ENCODE peak calls at places on chromosomes 7 and 10, in seven cellular contexts. W is aorta, Q is left lung, Y is esophagus squamous epithelium, T is A549, H is neuronal stem cell, J is colonic mucosa. C is an unnamed sample. For H3K4me1 and H3K9me3, the result is how much of the 10 kb centered on the place peaks cover.

GRCh38 chr7:10646249-10646648 is 327.4 kb upstream of the PHF14 start:
- DNase-seq in J (no peak), H (no peak), W (no peak), Q (no peak), T (no peak), Y (no peak), C (no peak)

GRCh38 chr10:130358981-130359650 is 222.9 kb downstream of the GLRX3 start:
- DNase-seq in T (no peak), Q (no peak), H (no peak), W (peak), J (no peak), Y (no peak), C (no peak)

GRCh38 chr7:142587578-142588191 is 161.6 kb upstream of the PRSS1 start:
- DNase-seq in W (no peak), Y (no peak), Q (no peak), T (peak), J (peak), H (peak), C (no peak)

GRCh38 chr7:150402671-150403321 is 23.7 kb downstream of the ZNF775 start:
- DNase-seq in T (no peak), Q (peak), H (no peak), J (peak), W (no peak), Y (no peak), C (no peak)

GRCh38 chr7:123211545-123211944 is 11.8 kb upstream of the SLC13A1 start:
- DNase-seq in Q (no peak), J (no peak), Y (no peak), W (no peak), T (no peak), H (no peak), C (no peak)

GRCh38 chr10:69630651-69631400 is 779 bp downstream of the FAM241B start:
- DNase-seq in H (no peak), T (no peak), Y (no peak), Q (no peak), W (no peak), J (no peak), C (no peak)

GRCh38 chr10:32961892-32962369 is 3.9 kb upstream of the ITGB1 start:
- DNase-seq in T (no peak), Q (no peak), W (no peak), J (no peak), Y (no peak), H (no peak), C (no peak)

GRCh38 chr7:5429857-5430611 is 6.4 kb upstream of the TNRC18 start:
- DNase-seq in T (no peak), H (no peak), Y (no peak), J (peak), W (peak), Q (peak), C (no peak)

GRCh38 chr10:113053881-113054280 is 103.8 kb downstream of the TCF7L2 start:
- DNase-seq in Q (no peak), J (no peak), H (no peak), T (no peak), W (no peak), Y (no peak), C (no peak)

GRCh38 chr7:22016547-22016946 is 70.8 kb upstream of the CDCA7L start:
- DNase-seq in T (no peak), Q (no peak), H (no peak), W (no peak), Y (no peak), J (no peak), C (no peak)

GRCh38 chr10:132408823-132409666 is 12.0 kb downstream of the PWWP2B start:
- DNase-seq in T (no peak), Q (peak), H (no peak), J (peak), W (no peak), Y (no peak), C (no peak)

GRCh38 chr7:179209-179681 is 13.1 kb upstream of the FAM20C start:
- DNase-seq in Y (no peak), Q (no peak), T (no peak), W (no peak), H (no peak), J (peak), C (no peak)

GRCh38 chr7:73971315-73971700 is 56.7 kb upstream of the ELN start:
- DNase-seq in J (peak), W (no peak), T (no peak), Y (no peak), H (no peak), Q (no peak), C (no peak)

GRCh38 chr7:121872831-121873764 is at the start of gene PTPRZ1:
- DNase-seq in T (peak), W (peak), J (peak), Q (peak), Y (no peak), H (peak), C (no peak)

GRCh38 chr7:151174246-151175046 is 7.0 kb upstream of the GBX1 start:
- DNase-seq in W (peak), T (no peak), H (no peak), J (no peak), Y (no peak), Q (no peak), C (no peak)

GRCh38 chr7:42678315-42678714 is 233.6 kb downstream of the C7orf25 start:
- DNase-seq in Y (no peak), H (no peak), J (no peak), T (no peak), W (no peak), Q (no peak), C (no peak)

GRCh38 chr7:149879801-149880738 is 6.3 kb downstream of the ATP6V0E2 start:
- DNase-seq in Y (no peak), W (peak), T (no peak), Q (no peak), J (peak), H (no peak), C (no peak)

GRCh38 chr10:88828310-88828709 is 23.3 kb downstream of the ANKRD22 start:
- DNase-seq in W (no peak), H (no peak), T (no peak), Y (no peak), J (no peak), Q (no peak), C (no peak)

GRCh38 chr7:391961-392524 is 102.1 kb downstream of the FOXL3 start:
- DNase-seq in H (no peak), W (no peak), T (no peak), Y (no peak), Q (peak), J (peak), C (peak)

GRCh38 chr7:105806592-105807266 is 69.7 kb downstream of the ATXN7L1 start:
- DNase-seq in Y (no peak), Q (peak), H (no peak), J (peak), W (no peak), T (peak), C (no peak)

GRCh38 chr10:7756360-7756992 is 31.3 kb downstream of the KIN start:
- DNase-seq in W (no peak), Q (no peak), T (peak), J (peak), H (no peak), Y (no peak), C (no peak)

GRCh38 chr10:100516847-100517246 is 2.8 kb downstream of the SEC31B start:
- DNase-seq in T (peak), H (no peak), Q (no peak), Y (no peak), W (no peak), J (no peak), C (no peak)

GRCh38 chr7:37657798-37658197 is 25.8 kb upstream of the GPR141 start:
- DNase-seq in Y (no peak), H (no peak), W (no peak), T (no peak), J (no peak), Q (no peak), C (no peak)

GRCh38 chr10:103915794-103916193 is 2.2 kb downstream of the STN1 start:
- DNase-seq in Q (no peak), W (no peak), Y (no peak), T (no peak), J (no peak), H (no peak), C (no peak)

GRCh38 chr10:45008524-45009161 is 7.9 kb downstream of the ZNF22 start:
- DNase-seq in Y (no peak), J (peak), H (peak), T (peak), W (no peak), Q (no peak), C (no peak)

GRCh38 chr10:598415-599170 is 90.9 kb downstream of the DIP2C start:
- DNase-seq in W (peak), Q (peak), T (no peak), Y (no peak), H (no peak), J (no peak), C (peak)

GRCh38 chr10:10911471-10911921 is 106.2 kb upstream of the CELF2 start:
- DNase-seq in W (peak), T (no peak), Y (no peak), H (peak), Q (peak), J (peak), C (peak)

GRCh38 chr10:75400769-75401568 is 595 bp downstream of the ZNF503 start:
- DNase-seq in W (peak), T (peak), Q (peak), Y (no peak), J (peak), H (peak), C (peak)

GRCh38 chr7:22452142-22452763 is 47.7 kb downstream of the STEAP1B start:
- DNase-seq in Y (no peak), W (no peak), H (peak), T (peak), J (peak), Q (peak), C (no peak)

GRCh38 chr10:110461530-110461929 is 36.2 kb upstream of the DUSP5 start:
- DNase-seq in Y (no peak), J (no peak), W (no peak), Q (no peak), T (no peak), H (no peak), C (no peak)

GRCh38 chr10:6197274-6197673 is 5.5 kb upstream of the PFKFB3 start:
- DNase-seq in J (no peak), H (no peak), W (no peak), T (no peak), Q (no peak), Y (no peak), C (no peak)
- H3K27ac ChIP-seq in J (no peak), H (no peak), W (peak), T (no peak), Q (peak), Y (peak), C (peak)

GRCh38 chr10:5589963-5590511 is 65.3 kb downstream of the CALML3 start:
- DNase-seq in W (peak), T (peak), H (no peak), Y (no peak), Q (no peak), J (no peak), C (no peak)
- H3K4me1 ChIP-seq in W (under half), T (under half), H (under half), Y (under half), Q (under half), J (under half), C (under half)

GRCh38 chr7:157527235-157527634 is 190.4 kb downstream of the DNAJB6 start:
- DNase-seq in W (peak), Y (no peak), H (no peak), J (no peak), T (no peak), Q (no peak), C (no peak)

GRCh38 chr7:157524731-157525130 is 187.9 kb downstream of the DNAJB6 start:
- DNase-seq in W (no peak), H (no peak), J (no peak), Q (no peak), T (no peak), Y (no peak), C (no peak)

GRCh38 chr7:157526604-157527003 is 189.8 kb downstream of the DNAJB6 start:
- DNase-seq in W (peak), J (no peak), Y (no peak), T (no peak), Q (no peak), H (no peak), C (no peak)

GRCh38 chr7:157523766-157524421 is 187.1 kb downstream of the DNAJB6 start:
- DNase-seq in H (no peak), T (no peak), J (no peak), W (peak), Y (no peak), Q (no peak), C (no peak)

DNA sequence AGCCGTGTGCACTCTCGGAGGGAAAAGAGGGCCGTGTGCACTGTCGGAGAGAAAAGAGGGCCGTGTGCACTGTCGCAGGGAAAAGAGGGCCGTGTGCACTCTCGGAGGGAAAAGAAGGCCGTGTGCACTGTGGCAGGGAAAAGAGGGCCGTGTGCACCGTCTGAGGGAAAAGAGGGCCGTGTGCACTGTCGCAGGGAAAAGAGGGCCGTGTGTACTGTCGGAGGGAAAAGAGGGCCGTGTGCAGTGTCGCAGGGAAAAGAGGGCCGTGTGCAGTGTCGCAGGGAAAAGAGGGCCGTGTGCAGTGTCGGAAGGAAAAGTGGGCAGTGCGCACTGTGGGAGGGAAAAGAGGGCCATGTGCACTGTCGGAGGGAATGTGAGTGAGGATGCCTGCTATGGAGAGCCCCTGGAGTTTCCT is 188.7 kb downstream of the DNAJB6 start:
- DNase-seq in Y (no peak), T (no peak), Q (no peak), W (no peak), J (no peak), H (no peak), C (no peak)
- H3K9me3 ChIP-seq in Y (under half), T (under half), Q (under half), W (under half), J (under half), H (under half), C (under half)

GRCh38 chr7:116538138-116538537 is 13.3 kb downstream of the CAV1 start:
- DNase-seq in Q (no peak), H (no peak), W (no peak), J (no peak), T (no peak), Y (no peak), C (no peak)
- H3K27ac ChIP-seq in Q (peak), H (no peak), W (no peak), J (no peak), T (no peak), Y (no peak), C (peak)

DNA sequence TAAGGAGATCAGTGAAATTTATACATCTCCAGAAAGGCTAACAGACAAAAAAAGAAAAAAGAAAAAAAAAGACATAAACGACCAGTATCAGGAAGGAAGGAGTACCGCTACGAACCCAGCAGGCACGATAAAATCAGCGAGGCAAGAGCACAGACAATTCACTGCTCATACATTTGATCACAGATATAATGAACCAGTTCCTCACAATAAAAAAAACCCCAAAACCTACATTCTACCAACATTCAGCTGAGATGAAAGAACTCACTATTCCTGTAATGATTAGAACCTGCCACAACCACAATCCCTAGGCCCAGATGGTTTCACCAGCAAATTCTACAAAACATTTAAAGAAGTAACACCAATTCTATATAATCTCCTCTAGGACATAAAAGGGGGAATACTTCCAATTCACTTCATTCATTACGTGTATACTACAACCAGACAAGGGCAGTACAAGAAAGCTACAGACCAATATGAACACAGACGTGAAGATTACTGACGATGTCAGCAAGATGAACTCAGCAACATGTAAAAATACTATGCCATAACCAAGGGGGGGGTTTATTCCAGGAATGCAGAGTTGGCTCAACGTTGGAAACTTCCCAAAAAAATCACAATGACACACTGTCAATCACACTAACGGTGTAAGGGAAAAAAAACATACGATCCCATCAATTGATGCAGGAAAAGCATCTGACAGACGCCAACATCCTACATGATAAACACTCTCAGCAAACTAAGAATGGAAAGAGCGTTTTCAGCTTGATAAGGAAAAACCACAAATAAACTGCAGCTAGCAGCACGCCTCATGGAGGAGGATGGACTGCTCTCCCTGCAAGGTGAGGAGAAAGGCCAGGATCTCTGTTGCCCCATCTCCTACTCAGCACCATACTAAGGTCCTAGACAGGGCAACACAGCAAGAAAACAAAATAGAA is 256.2 kb downstream of the ELFN1 start:
- DNase-seq in Y (no peak), Q (no peak), W (no peak), H (no peak), J (no peak), T (no peak), C (no peak)
- H3K4me1 ChIP-seq in Y (under half), Q (under half), W (under half), H (under half), J (under half), T (under half), C (under half)

C was measured in tibial artery.